ENCODE peak calls at places on chromosomes 4 and X, in seven cellular contexts. E is coronary artery, I is psoas muscle, X is thoracic aorta, S is stomach, T is left ventricle myocardium inferior, V is SK-N-SH. L is an unnamed sample.

GRCh38 chrX:20529301-20529700 is 262.6 kb upstream of the RPS6KA3 start:
- DNase-seq in T (no peak), I (no peak), X (no peak), V (no peak), E (no peak), S (no peak), L (no peak)

GRCh38 chrX:10557166-10557565 is 63.2 kb downstream of the MID1 start:
- DNase-seq in X (no peak), I (no peak), S (no peak), V (no peak), T (no peak), E (no peak), L (no peak)

GRCh38 chr4:62881210-62881609 is 1528.0 kb downstream of the TECRL start:
- DNase-seq in I (no peak), X (no peak), T (no peak), E (no peak), V (no peak), S (no peak), L (no peak)

GRCh38 chrX:153245288-153245731 is 66.2 kb downstream of the MAGEA1 start:
- DNase-seq in I (no peak), E (no peak), V (no peak), X (no peak), S (no peak), T (no peak), L (no peak)

GRCh38 chrX:2924151-2924550 is 5.0 kb downstream of the ARSD start:
- DNase-seq in X (no peak), E (no peak), I (no peak), S (no peak), T (no peak), V (no peak), L (no peak)

GRCh38 chr4:165464813-165465381 is 86.1 kb downstream of the CPE start:
- DNase-seq in V (peak), T (no peak), E (no peak), I (no peak), X (no peak), S (no peak), L (no peak)

GRCh38 chr4:146040623-146041022 is 102.0 kb upstream of the ZNF827 start:
- DNase-seq in E (no peak), T (no peak), I (no peak), S (no peak), V (no peak), X (no peak), L (no peak)

GRCh38 chrX:124226129-124226528 is 106.3 kb upstream of the TEX13D start:
- DNase-seq in I (no peak), S (no peak), V (no peak), E (no peak), X (no peak), T (no peak), L (no peak)

GRCh38 chrX:44101300-44101699 is 128.1 kb upstream of the NDP start:
- DNase-seq in E (no peak), T (no peak), S (no peak), V (no peak), X (no peak), I (no peak), L (no peak)

GRCh38 chr4:40596522-40596921 is 33.1 kb downstream of the RBM47 start:
- DNase-seq in T (no peak), I (no peak), E (no peak), V (no peak), X (no peak), S (no peak), L (no peak)

GRCh38 chr4:40594261-40595178 is 35.1 kb downstream of the RBM47 start:
- DNase-seq in S (no peak), E (no peak), X (no peak), V (no peak), I (no peak), T (no peak), L (no peak)

GRCh38 chr4:40592034-40592433 is 37.6 kb downstream of the RBM47 start:
- DNase-seq in T (no peak), I (no peak), V (no peak), E (no peak), X (no peak), S (no peak), L (no peak)

GRCh38 chr4:40599431-40599830 is 30.2 kb downstream of the RBM47 start:
- DNase-seq in V (no peak), T (no peak), X (no peak), S (no peak), E (no peak), I (no peak), L (no peak)

DNA sequence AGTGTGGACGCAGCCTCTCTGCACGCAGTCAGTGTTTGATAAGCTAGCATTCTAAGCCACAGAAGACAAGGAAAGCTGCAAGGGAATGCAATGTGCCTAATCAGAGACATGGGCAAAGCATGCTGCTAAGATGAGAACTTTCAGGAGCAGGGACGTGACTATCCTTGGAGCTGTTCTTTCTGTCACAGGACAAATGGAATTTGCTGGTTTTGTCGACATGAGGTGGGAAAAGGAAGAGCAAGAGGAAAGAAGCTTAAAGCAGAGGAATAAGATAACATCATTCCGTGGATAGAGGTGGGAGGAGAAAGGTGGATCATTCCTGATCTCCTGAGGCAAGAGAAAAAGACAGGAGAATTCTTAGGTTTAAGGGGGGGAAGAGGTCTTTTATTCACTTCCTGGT is 33.7 kb downstream of the RBM47 start:
- DNase-seq in V (no peak), T (no peak), I (no peak), X (no peak), S (no peak), E (no peak), L (no peak)
- H3K27ac ChIP-seq in V (no peak), T (no peak), I (no peak), X (no peak), S (no peak), E (no peak), L (no peak)

DNA sequence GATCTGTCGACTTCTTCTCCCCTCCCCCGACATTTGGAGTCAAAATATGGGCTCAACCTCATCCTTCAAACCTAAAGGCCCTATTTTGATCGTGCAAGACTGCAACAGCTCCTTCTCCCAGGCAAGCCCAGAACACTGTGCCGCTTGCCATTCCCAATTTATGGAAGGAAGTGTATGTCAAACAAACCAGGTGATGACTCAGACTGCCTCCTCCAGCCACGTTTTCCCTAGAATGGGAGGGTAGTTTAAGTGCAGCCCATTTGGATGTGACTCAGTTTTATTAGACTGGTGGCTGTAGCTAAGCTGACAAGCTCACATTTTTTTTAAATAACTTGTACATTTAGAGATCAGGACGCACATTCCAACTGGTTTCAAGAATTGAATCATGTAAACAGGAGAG is 570.4 kb upstream of the DIPK2B start:
- DNase-seq in S (peak), V (no peak), E (no peak), X (no peak), T (no peak), I (no peak), L (peak)
- TF ChIP-seq CTCF in S (no peak), V (no peak), E (no peak), X (no peak), T (no peak), I (no peak), L (no peak)

DNA sequence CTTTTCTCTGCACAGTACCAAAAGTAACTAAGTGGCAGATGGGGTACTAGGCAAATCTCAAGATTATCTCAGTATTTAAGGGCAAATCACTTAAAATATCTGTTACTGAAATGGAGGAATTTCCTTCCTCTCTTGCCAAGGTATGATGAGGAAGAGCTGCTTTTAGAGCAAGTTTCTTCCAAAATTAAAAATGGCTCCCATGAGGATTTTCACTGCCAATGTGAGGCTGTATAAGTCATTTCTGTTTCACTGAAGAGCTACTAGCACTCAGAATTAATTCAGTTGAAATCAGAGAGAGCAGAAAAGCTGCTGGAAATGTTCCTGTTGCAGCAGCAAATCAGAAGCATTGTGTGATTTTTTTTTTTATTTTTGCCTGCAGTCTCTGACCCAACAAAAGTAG is 43.5 kb downstream of the GABRB1 start:
- DNase-seq in S (no peak), I (no peak), X (no peak), E (no peak), V (no peak), T (no peak), L (no peak)
- H3K4me3 ChIP-seq in S (no peak), I (no peak), X (no peak), E (no peak), V (no peak), T (no peak), L (no peak)

GRCh38 chr4:185566972-185567749 is 31.9 kb upstream of the PDLIM3 start:
- DNase-seq in V (no peak), I (no peak), E (peak), T (peak), S (no peak), X (peak), L (no peak)

GRCh38 chr4:185573651-185574199 is 38.4 kb upstream of the PDLIM3 start:
- DNase-seq in X (no peak), I (peak), E (no peak), V (peak), S (no peak), T (no peak), L (peak)

GRCh38 chr4:185566425-185566824 is 31.1 kb upstream of the PDLIM3 start:
- DNase-seq in E (no peak), V (no peak), S (no peak), T (peak), X (no peak), I (no peak), L (no peak)

GRCh38 chr4:185567828-185568442 is 32.6 kb upstream of the PDLIM3 start:
- DNase-seq in S (no peak), X (no peak), I (peak), E (no peak), T (peak), V (no peak), L (no peak)

GRCh38 chr4:185570727-185571126 is 35.4 kb upstream of the PDLIM3 start:
- DNase-seq in E (no peak), X (no peak), T (no peak), I (no peak), S (no peak), V (peak), L (no peak)
- H3K27ac ChIP-seq in E (peak), X (peak), T (peak), I (peak), S (no peak), V (peak), L (no peak)

DNA sequence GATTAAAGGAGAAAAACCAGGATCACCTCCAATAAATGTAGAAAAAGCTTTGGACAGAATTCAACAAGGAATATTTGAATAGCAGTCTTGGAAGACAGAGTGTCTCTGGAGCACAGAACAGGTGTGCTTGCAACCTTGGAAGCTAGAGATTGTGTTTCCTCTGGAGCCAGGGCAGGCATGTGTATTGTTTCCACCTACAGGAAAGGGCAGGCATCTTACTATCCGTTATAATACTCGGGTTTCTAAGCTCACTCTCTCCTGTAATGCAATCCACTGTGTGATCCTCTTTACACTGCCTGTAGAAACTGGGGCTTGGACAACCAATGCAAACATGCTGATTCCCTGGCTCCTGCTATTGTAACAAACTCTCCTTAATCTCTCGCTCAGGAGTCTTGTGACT is 14.4 kb downstream of the CCDC110 start:
- DNase-seq in X (no peak), E (no peak), T (no peak), S (no peak), I (no peak), V (no peak), L (no peak)
- TF ChIP-seq CTCF in X (no peak), E (no peak), T (no peak), S (no peak), I (no peak), V (no peak), L (no peak)

GRCh38 chr4:148061139-148061476 is 329.2 kb downstream of the ARHGAP10 start:
- DNase-seq in I (no peak), X (no peak), E (no peak), V (no peak), S (no peak), T (no peak), L (no peak)
- H3K4me3 ChIP-seq in I (no peak), X (no peak), E (no peak), V (no peak), S (no peak), T (no peak), L (no peak)